ENCODE peak calls at places on chromosomes 16 and 17, in six cellular contexts. D is prostate gland, C is body of pancreas, Z is adrenal gland, F is breast epithelium, E is K562. G is an unnamed sample.

GRCh38 chr17:40168262-40168832 is 8.9 kb upstream of the RAPGEFL1 start:
- DNase-seq in D (peak; percentile 36), C (peak; percentile 35), Z (no peak), F (peak; percentile 49), E (peak; percentile 51), G (no peak)

GRCh38 chr17:42779942-42780815 is at the start of gene WNK4:
- DNase-seq in E (peak; percentile 98), Z (no peak), D (peak; percentile 46), F (no peak), C (no peak), G (no peak)

GRCh38 chr17:31398381-31399275 is 7.2 kb downstream of the RAB11FIP4 start:
- DNase-seq in D (no peak), Z (no peak), F (no peak), E (no peak), C (no peak), G (no peak)

GRCh38 chr16:22383827-22384226 is 9.4 kb upstream of the CDR2 start:
- DNase-seq in Z (no peak), F (no peak), C (no peak), E (no peak), D (no peak), G (no peak)

GRCh38 chr16:84117482-84117843 is 721 bp upstream of the MBTPS1 start:
- DNase-seq in Z (no peak), F (peak; percentile 22), E (peak; percentile 36), D (no peak), C (no peak), G (no peak)

GRCh38 chr16:10846213-10846998 is 27.8 kb upstream of the TVP23A start:
- DNase-seq in F (no peak), D (no peak), Z (no peak), E (no peak), C (no peak), G (no peak)

GRCh38 chr16:66342294-66342900 is 24.1 kb upstream of the CDH5 start:
- DNase-seq in D (no peak), Z (no peak), C (no peak), F (no peak), E (peak; percentile 69), G (no peak)

GRCh38 chr17:41625602-41626001 is 1.2 kb upstream of the KRT17 start:
- DNase-seq in Z (peak; percentile 4), D (peak; percentile 85), F (peak; percentile 94), E (no peak), C (no peak), G (no peak)

GRCh38 chr17:74083321-74083720 is 120.2 kb upstream of the RPL38 start:
- DNase-seq in D (no peak), C (no peak), F (no peak), Z (no peak), E (no peak), G (no peak)

GRCh38 chr17:60577147-60577925 is 22.7 kb upstream of the PPM1D start:
- DNase-seq in F (no peak), Z (peak; percentile 56), E (peak; percentile 26), D (peak; percentile 45), C (peak; percentile 22), G (no peak)

GRCh38 chr16:84165746-84166145 is 20.6 kb downstream of the DNAAF1 start:
- DNase-seq in F (no peak), Z (no peak), E (no peak), D (no peak), C (no peak), G (no peak)

GRCh38 chr17:79532107-79532790 is 78.6 kb downstream of the RBFOX3 start:
- DNase-seq in F (no peak), D (no peak), E (no peak), Z (no peak), C (no peak), G (no peak)

GRCh38 chr17:79115487-79115886 is 40.9 kb downstream of the ENGASE start:
- DNase-seq in C (no peak), Z (no peak), E (no peak), F (no peak), D (no peak), G (no peak)

GRCh38 chr16:20753727-20754126 is 10.1 kb upstream of the ACSM3 start:
- DNase-seq in Z (no peak), D (no peak), C (no peak), E (no peak), F (no peak), G (no peak)

GRCh38 chr16:89723279-89724250 is 2.2 kb downstream of the ZNF276 start:
- DNase-seq in F (no peak), D (no peak), C (no peak), E (no peak), Z (no peak), G (no peak)

GRCh38 chr16:65227041-65227835 is 105.4 kb upstream of the CDH11 start:
- DNase-seq in Z (no peak), E (no peak), C (no peak), F (no peak), D (no peak), G (no peak)

GRCh38 chr17:57834146-57834741 is 15.6 kb downstream of the MRPS23 start:
- DNase-seq in D (peak; percentile 88), Z (peak; percentile 87), F (peak; percentile 40), C (peak; percentile 38), E (no peak), G (no peak)

GRCh38 chr17:79513805-79514535 is 96.9 kb downstream of the RBFOX3 start:
- DNase-seq in D (no peak), C (no peak), F (no peak), Z (no peak), E (peak; percentile 73), G (no peak)

GRCh38 chr17:40032322-40033320 is 17.4 kb downstream of the CSF3 start:
- DNase-seq in D (no peak), Z (peak; percentile 27), C (peak; percentile 96), F (peak; percentile 77), E (no peak), G (no peak)

GRCh38 chr17:16585796-16586195 is 16.8 kb upstream of the ZNF287 start:
- DNase-seq in C (no peak), Z (no peak), D (no peak), F (no peak), E (no peak), G (no peak)

GRCh38 chr17:42518046-42518754 is 17.8 kb upstream of the NAGLU start:
- DNase-seq in D (peak; percentile 71), F (peak; percentile 89), Z (peak; percentile 93), E (peak; percentile 64), C (peak; percentile 53), G (no peak)

GRCh38 chr17:56146005-56146404 is 7.3 kb upstream of the ANKFN1 start:
- DNase-seq in D (no peak), Z (no peak), C (no peak), F (no peak), E (no peak), G (no peak)

GRCh38 chr17:31100840-31101239 is 6.1 kb downstream of the NF1 start:
- DNase-seq in Z (no peak), C (no peak), F (no peak), E (no peak), D (no peak), G (no peak)

GRCh38 chr17:60586288-60586974 is 13.6 kb upstream of the PPM1D start:
- DNase-seq in E (no peak), F (no peak), C (no peak), Z (no peak), D (no peak), G (no peak)

GRCh38 chr16:53156516-53156915 is 101.7 kb downstream of the CHD9 start:
- DNase-seq in E (no peak), C (no peak), Z (no peak), F (no peak), D (no peak), G (no peak)

GRCh38 chr17:45952814-45953320 is 46.2 kb upstream of the STH start:
- DNase-seq in C (no peak), D (no peak), Z (no peak), E (no peak), F (no peak), G (no peak)

GRCh38 chr17:77424585-77425344 is 284.0 kb downstream of the SEC14L1 start:
- DNase-seq in C (peak; percentile 72), F (peak; percentile 79), D (no peak), Z (peak; percentile 95), E (peak; percentile 38), G (no peak)
- TF ChIP-seq POLR2A in C (no peak), F (no peak), D (no peak), Z (peak; percentile 46), E (no peak), G (no peak)

GRCh38 chr17:47818002-47818695 is 3.4 kb downstream of the OSBPL7 start:
- DNase-seq in F (no peak), C (no peak), E (no peak), Z (no peak), D (no peak), G (no peak)

GRCh38 chr17:47821031-47821423 is 567 bp downstream of the OSBPL7 start:
- DNase-seq in Z (no peak), D (no peak), C (no peak), F (no peak), E (no peak), G (no peak)

GRCh38 chr17:47821424-47822379 is at the start of gene OSBPL7:
- DNase-seq in E (peak; percentile 88), D (peak; percentile 61), F (peak; percentile 57), Z (peak; percentile 87), C (peak; percentile 81), G (peak; percentile 33)

GRCh38 chr17:47820023-47820789 is 1.4 kb downstream of the OSBPL7 start:
- DNase-seq in E (peak; percentile 49), D (no peak), C (no peak), Z (no peak), F (no peak), G (no peak)

DNA sequence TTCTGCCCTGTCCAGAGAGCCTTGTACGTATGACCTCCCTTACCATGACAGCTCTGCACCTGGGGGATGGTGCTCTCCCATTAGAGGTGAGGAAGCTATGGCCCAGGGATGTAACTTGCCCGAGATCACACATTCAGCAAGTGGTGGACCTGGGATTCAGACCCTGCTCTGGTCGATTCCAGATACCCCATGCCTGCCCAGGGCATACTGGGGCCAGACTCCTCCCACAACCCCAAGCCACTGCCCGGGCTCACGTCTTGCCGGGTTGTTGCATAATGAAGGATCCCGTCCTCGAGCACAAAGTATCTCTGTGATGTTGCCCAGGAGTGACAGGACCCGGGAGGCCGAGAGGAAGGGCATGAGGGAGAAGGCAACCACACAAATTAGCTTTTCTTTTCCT is 2.1 kb downstream of the OSBPL7 start:
- DNase-seq in C (no peak), F (no peak), D (no peak), Z (no peak), E (no peak), G (no peak)
- H3K27ac ChIP-seq in C (no peak overlapping the region), F (no peak overlapping the region), D (no peak overlapping the region), Z (no peak overlapping the region), E (no peak overlapping the region), G (no peak overlapping the region)

GRCh38 chr16:14629919-14630619 is at the start of gene PARN:
- DNase-seq in Z (peak; percentile 96), E (peak; percentile 98), D (peak; percentile 96), C (peak; percentile 98), F (peak; percentile 95), G (peak; percentile 74)
- TF ChIP-seq POLR2A in Z (peak; percentile 98), E (peak; percentile 95), D (peak; percentile 90), C (peak; percentile 96), F (peak; percentile 87), G (peak; percentile 88)

DNA sequence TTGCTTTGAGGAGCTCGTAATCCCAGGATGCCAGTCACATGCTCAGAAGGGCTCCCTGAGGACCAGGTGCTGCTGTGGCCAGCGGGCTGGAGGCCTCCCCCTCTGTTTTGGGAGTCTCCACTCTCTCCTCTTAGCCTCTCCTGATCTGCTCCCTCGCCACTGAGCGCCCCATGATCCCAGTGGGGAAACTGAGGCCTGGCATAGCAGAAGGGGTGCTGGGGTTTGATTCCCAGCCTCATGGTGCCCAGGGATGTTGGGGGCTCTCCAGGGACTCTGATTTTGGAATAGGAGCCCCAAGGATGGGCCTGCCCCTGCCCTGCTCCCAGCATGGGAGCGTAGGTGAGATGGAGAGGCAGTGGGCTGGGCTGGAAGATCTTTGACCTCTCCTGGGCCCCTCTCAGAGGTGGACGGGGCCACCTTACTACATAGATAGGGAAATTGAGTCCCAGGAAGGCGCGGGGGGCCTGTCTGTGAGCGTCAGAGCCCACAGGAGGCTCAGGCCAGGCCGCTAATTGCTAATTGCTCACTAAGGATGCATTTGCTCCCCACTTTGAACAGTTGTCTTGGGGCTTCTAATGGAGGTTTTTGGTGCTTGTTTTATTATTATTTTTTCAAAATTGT is 525 bp upstream of the ADCY7 start:
- DNase-seq in Z (no peak), D (no peak), C (no peak), E (no peak), F (no peak), G (no peak)
- H3K27ac ChIP-seq in Z (no peak overlapping the region), D (no peak overlapping the region), C (no peak overlapping the region), E (peak overlapping the region; percentile 91), F (no peak overlapping the region), G (peak overlapping the region; percentile 76)

G was measured in esophagus squamous epithelium.